ENCODE peak calls at places on chromosomes 11 and 22, in seven cellular contexts. F, S, R, H, L, P and Q are unnamed samples.

GRCh38 chr11:47923667-47924066 is 56.7 kb upstream of the PTPRJ start:
- DNase-seq in R (peak), H (peak), F (no peak), P (no peak), L (no peak), S (no peak), Q (no peak)

GRCh38 chr11:32893091-32893946 is 708 bp downstream of the QSER1 start:
- DNase-seq in L (peak), R (peak), F (peak), S (peak), P (peak), H (peak), Q (peak)

GRCh38 chr11:99244613-99245012 is 223.9 kb downstream of the CNTN5 start:
- DNase-seq in F (no peak), R (peak), S (no peak), H (peak), L (no peak), P (no peak), Q (no peak)

GRCh38 chr22:37922177-37922576 is 16.1 kb downstream of the MICALL1 start:
- DNase-seq in L (no peak), S (no peak), R (no peak), H (no peak), F (no peak), P (no peak), Q (no peak)

GRCh38 chr11:130313383-130314183 is 1.1 kb downstream of the ZBTB44 start:
- DNase-seq in P (no peak), S (no peak), F (no peak), R (peak), L (no peak), H (peak), Q (peak)

GRCh38 chr11:30860970-30861369 is 274.8 kb upstream of the MPPED2 start:
- DNase-seq in L (peak), H (no peak), R (no peak), F (no peak), P (no peak), S (no peak), Q (no peak)

GRCh38 chr11:15579287-15580001 is 464.7 kb downstream of the INSC start:
- DNase-seq in R (no peak), H (no peak), P (no peak), F (no peak), L (no peak), S (no peak), Q (no peak)

GRCh38 chr11:102824541-102824940 is 18.9 kb downstream of the MMP3 start:
- DNase-seq in P (no peak), F (no peak), S (no peak), H (no peak), R (no peak), L (no peak), Q (no peak)

GRCh38 chr11:64283092-64283491 is 1.4 kb downstream of the BAD start:
- DNase-seq in F (no peak), L (no peak), R (no peak), P (no peak), S (no peak), H (no peak), Q (no peak)

GRCh38 chr11:64226507-64227051 is 505 bp downstream of the NUDT22 start:
- DNase-seq in F (no peak), P (no peak), H (no peak), R (no peak), S (peak), L (no peak), Q (no peak)

GRCh38 chr11:44901120-44901519 is 49.6 kb downstream of the TP53I11 start:
- DNase-seq in S (no peak), R (no peak), L (no peak), P (no peak), H (no peak), F (no peak), Q (no peak)

GRCh38 chr11:19646921-19647320 is 65.7 kb upstream of the NAV2 start:
- DNase-seq in P (no peak), S (no peak), H (peak), R (peak), F (no peak), L (no peak), Q (no peak)

GRCh38 chr22:39995346-39996252 is 845 bp downstream of the FAM83F start:
- DNase-seq in H (no peak), F (no peak), P (no peak), S (peak), R (no peak), L (no peak), Q (peak)

GRCh38 chr11:8156877-8157276 is 11.9 kb downstream of the RIC3 start:
- DNase-seq in S (no peak), H (no peak), P (no peak), R (no peak), L (no peak), F (no peak), Q (no peak)

GRCh38 chr11:93849201-93849600 is 1.2 kb downstream of the VSTM5 start:
- DNase-seq in F (no peak), P (no peak), S (peak), L (no peak), R (no peak), H (no peak), Q (no peak)

GRCh38 chr11:75733346-75734107 is 15.9 kb downstream of the MOGAT2 start:
- DNase-seq in L (no peak), H (no peak), F (no peak), S (no peak), P (no peak), R (no peak), Q (no peak)

GRCh38 chr22:31348766-31349165 is 2.6 kb upstream of the PATZ1 start:
- DNase-seq in P (no peak), L (no peak), F (no peak), H (no peak), S (no peak), R (no peak), Q (no peak)
- H2AK5ac ChIP-seq in P (peak), L (no peak), F (no peak), H (no peak), S (no peak), R (no peak), Q (no peak)

GRCh38 chr11:66663741-66664296 is 13.9 kb downstream of the RBM4B start:
- DNase-seq in S (no peak), H (no peak), R (no peak), L (no peak), F (no peak), P (no peak), Q (no peak)
- H3K27ac ChIP-seq in S (no peak), H (no peak), R (no peak), L (no peak), F (no peak), P (no peak), Q (no peak)

GRCh38 chr22:29267858-29268510 is at the start of the genes EWSR1 and RHBDD3:
- DNase-seq in F (peak), P (peak), L (peak), S (peak), R (peak), H (peak), Q (peak)
- H2AK5ac ChIP-seq in F (peak), P (peak), L (peak), S (no peak), R (peak), H (peak), Q (peak)

GRCh38 chr11:83727251-83727650 is 441.1 kb upstream of the CCDC90B start:
- DNase-seq in L (no peak), S (no peak), R (no peak), P (no peak), H (no peak), F (no peak), Q (no peak)

GRCh38 chr11:83726316-83726715 is 440.1 kb upstream of the CCDC90B start:
- DNase-seq in S (no peak), P (no peak), R (no peak), L (no peak), H (no peak), F (no peak), Q (peak)

GRCh38 chr11:83725718-83726117 is 439.6 kb upstream of the CCDC90B start:
- DNase-seq in S (no peak), R (no peak), L (no peak), F (no peak), P (no peak), H (peak), Q (peak)

GRCh38 chr11:83724704-83725114 is 438.5 kb upstream of the CCDC90B start:
- DNase-seq in S (peak), H (peak), P (peak), F (peak), L (no peak), R (no peak), Q (peak)

DNA sequence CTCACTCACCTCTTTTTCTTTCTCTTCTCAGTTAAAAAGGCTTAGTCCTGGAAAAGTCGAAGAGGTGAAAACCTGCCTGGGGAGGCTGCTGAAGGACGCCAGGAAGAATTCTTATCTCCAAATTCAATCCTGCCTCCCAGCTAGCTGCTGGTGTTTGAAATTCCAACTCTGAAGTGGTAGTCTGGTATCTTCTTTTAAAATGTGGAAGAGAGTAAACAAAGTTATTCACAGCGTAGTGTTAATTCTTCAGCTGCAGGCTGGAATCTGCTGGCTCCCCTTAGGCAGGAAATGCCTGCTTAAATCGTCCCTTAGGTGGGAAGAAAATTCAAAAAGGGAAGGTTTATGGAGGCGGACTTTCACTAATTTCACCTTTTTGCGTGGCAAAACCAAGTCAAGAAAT is 439.0 kb upstream of the CCDC90B start:
- DNase-seq in P (no peak), S (peak), L (no peak), H (peak), F (peak), R (no peak), Q (peak)
- H3K27ac ChIP-seq in P (peak), S (peak), L (no peak), H (no peak), F (peak), R (no peak), Q (peak)

GRCh38 chr22:36367479-36367878 is 20.3 kb downstream of the MYH9 start:
- DNase-seq in R (no peak), H (no peak), F (no peak), P (no peak), S (no peak), L (no peak), Q (no peak)
- H2AK5ac ChIP-seq in R (peak), H (peak), F (no peak), P (peak), S (no peak), L (peak), Q (no peak)

DNA sequence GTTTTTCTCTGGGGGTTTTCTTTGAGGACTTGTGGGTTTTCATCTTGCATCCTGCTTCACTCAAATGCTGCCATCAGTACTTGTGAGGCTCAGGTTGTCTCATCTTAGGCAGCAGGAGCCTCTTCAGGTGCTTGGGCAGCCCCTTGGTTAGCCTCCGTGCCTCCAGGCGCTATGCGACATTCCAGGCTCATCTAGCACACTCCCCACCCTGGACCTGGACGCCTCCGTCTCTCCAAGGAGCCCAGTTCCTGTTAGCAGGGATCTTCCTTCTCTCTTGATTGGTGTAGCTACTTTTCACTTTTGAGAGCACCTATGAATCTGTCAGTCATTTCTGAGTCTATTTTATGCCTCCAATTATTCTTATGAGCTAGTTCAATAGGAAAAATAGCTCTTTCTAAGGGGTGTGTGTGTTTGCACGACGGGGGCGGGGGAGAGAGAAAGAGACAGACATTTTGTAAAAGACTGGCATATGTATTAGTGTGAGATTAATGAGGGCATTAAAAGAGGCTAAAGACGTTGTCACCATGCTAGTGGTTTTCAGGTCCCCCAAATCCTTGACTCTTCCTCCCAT is 7.8 kb downstream of the TUBA8 start:
- DNase-seq in P (no peak), L (no peak), H (no peak), F (no peak), S (no peak), R (no peak), Q (no peak)
- H3K27ac ChIP-seq in P (no peak), L (no peak), H (no peak), F (no peak), S (no peak), R (no peak), Q (no peak)

GRCh38 chr22:32073823-32074380 is 30.8 kb downstream of the SLC5A1 start:
- DNase-seq in H (no peak), S (no peak), R (no peak), F (no peak), L (no peak), P (no peak), Q (no peak)
- H2AK5ac ChIP-seq in H (no peak), S (no peak), R (no peak), F (no peak), L (no peak), P (no peak), Q (no peak)

GRCh38 chr11:34438529-34439507 is at the start of gene CAT:
- DNase-seq in S (no peak), L (peak), F (peak), R (peak), H (no peak), P (peak), Q (peak)

GRCh38 chr11:34439521-34440258 is 956 bp downstream of the CAT start:
- DNase-seq in F (no peak), P (no peak), R (no peak), L (peak), H (no peak), S (no peak), Q (no peak)

GRCh38 chr11:34437224-34437879 is 1.4 kb upstream of the CAT start:
- DNase-seq in R (no peak), S (no peak), F (no peak), L (no peak), P (no peak), H (no peak), Q (no peak)

GRCh38 chr11:34443136-34443535 is 4.4 kb downstream of the CAT start:
- DNase-seq in R (no peak), P (no peak), H (no peak), F (no peak), L (no peak), S (no peak), Q (no peak)

DNA sequence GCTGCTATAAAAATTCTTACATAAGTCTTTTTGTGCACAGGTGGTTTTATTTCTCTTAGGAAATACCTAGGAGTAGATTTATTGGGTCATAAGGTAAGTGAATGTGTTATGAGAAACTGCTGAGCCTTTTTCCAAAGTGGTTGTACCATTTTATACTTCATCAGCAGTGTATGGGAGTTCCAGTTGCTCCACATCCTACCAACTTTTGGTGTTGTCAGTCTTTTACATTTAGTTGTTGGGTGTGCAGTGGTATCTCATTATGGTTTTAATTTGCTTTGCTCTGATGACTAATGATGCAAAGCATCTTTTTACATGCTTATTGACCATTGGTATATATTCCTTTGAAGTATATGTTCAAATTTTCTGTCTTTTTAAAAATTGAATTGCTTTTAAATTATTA is 3.1 kb downstream of the CAT start:
- DNase-seq in S (no peak), R (no peak), P (no peak), L (no peak), H (no peak), F (no peak), Q (no peak)
- H3K27ac ChIP-seq in S (no peak), R (no peak), P (no peak), L (no peak), H (no peak), F (no peak), Q (no peak)

GRCh38 chr22:44892243-44892642 is 117.6 kb downstream of the PHF21B start:
- DNase-seq in P (no peak), R (no peak), L (no peak), F (no peak), S (no peak), H (no peak), Q (no peak)

GRCh38 chr22:44890416-44891292 is 119.2 kb downstream of the PHF21B start:
- DNase-seq in H (no peak), F (no peak), S (no peak), P (no peak), L (no peak), R (no peak), Q (no peak)

GRCh38 chr22:44891293-44891747 is 118.5 kb downstream of the PHF21B start:
- DNase-seq in S (no peak), L (no peak), F (no peak), R (no peak), P (no peak), H (no peak), Q (no peak)

GRCh38 chr22:44892803-44893730 is 116.7 kb downstream of the PHF21B start:
- DNase-seq in H (no peak), S (no peak), L (no peak), P (no peak), F (no peak), R (no peak), Q (no peak)

GRCh38 chr22:44891791-44892190 is 118.0 kb downstream of the PHF21B start:
- DNase-seq in R (no peak), F (no peak), S (no peak), L (no peak), P (no peak), H (no peak), Q (no peak)
- H2AK5ac ChIP-seq in R (no peak), F (no peak), S (no peak), L (no peak), P (no peak), H (no peak), Q (no peak)